ENCODE peak calls at places on chromosomes 4 and X, in six cellular contexts. O is hepatocyte, R is A673, T is breast epithelium, N is spleen, P is stomach. U is an unnamed sample. For H3K9me3, the result is how much of the 10 kb centered on the place peaks cover.

GRCh38 chrX:39688219-39688575 is 409.6 kb downstream of the BCOR start:
- DNase-seq in O (no peak), R (no peak), T (no peak), N (no peak), P (no peak), U (no peak)

GRCh38 chr4:60757986-60758385 is 442.1 kb upstream of the ADGRL3 start:
- DNase-seq in O (no peak), R (no peak), T (no peak), N (no peak), P (no peak), U (no peak)

GRCh38 chr4:153036931-153037330 is 100.8 kb downstream of the FHDC1 start:
- DNase-seq in O (no peak), R (no peak), T (no peak), N (no peak), P (no peak), U (no peak)

GRCh38 chrX:129472116-129472515 is 51.2 kb downstream of the SMARCA1 start:
- DNase-seq in O (no peak), R (peak), T (no peak), N (no peak), P (no peak), U (no peak)

GRCh38 chr4:113603926-113604325 is 157.6 kb downstream of the CAMK2D start:
- DNase-seq in O (no peak), R (no peak), T (no peak), N (no peak), P (no peak), U (no peak)

GRCh38 chrX:11416600-11416999 is 123.4 kb downstream of the AMELX start:
- DNase-seq in O (no peak), R (no peak), T (no peak), N (no peak), P (no peak), U (no peak)

GRCh38 chr4:168587326-168588125 is 90.7 kb downstream of the PALLD start:
- DNase-seq in O (peak), R (no peak), T (no peak), N (no peak), P (no peak), U (no peak)

GRCh38 chrX:134718329-134719317 is 60.4 kb upstream of the PLAC1 start:
- DNase-seq in O (peak), R (peak), T (no peak), N (no peak), P (peak), U (no peak)

GRCh38 chrX:31021537-31021936 is 50.3 kb downstream of the FTHL17 start:
- DNase-seq in O (no peak), R (peak), T (no peak), N (no peak), P (no peak), U (no peak)

GRCh38 chr4:23856630-23857029 is 33.2 kb downstream of the PPARGC1A start:
- DNase-seq in O (peak), R (no peak), T (no peak), N (no peak), P (peak), U (no peak)

GRCh38 chrX:120801426-120801825 is 74.2 kb downstream of the CT47B1 start:
- DNase-seq in O (no peak), R (no peak), T (no peak), N (no peak), P (no peak), U (no peak)

GRCh38 chr4:6271701-6272465 is 2.2 kb downstream of the WFS1 start:
- DNase-seq in O (no peak), R (no peak), T (peak), N (peak), P (peak), U (no peak)

GRCh38 chr4:141246243-141246642 is 25.5 kb downstream of the ZNF330 start:
- DNase-seq in O (no peak), R (no peak), T (no peak), N (no peak), P (no peak), U (no peak)

GRCh38 chr4:167234388-167234881 is at the start of gene SPOCK3:
- DNase-seq in O (peak), R (peak), T (peak), N (peak), P (peak), U (no peak)

GRCh38 chrX:70554081-70554480 is 109.4 kb downstream of the DLG3 start:
- DNase-seq in O (peak), R (peak), T (no peak), N (no peak), P (no peak), U (no peak)

GRCh38 chr4:159764343-159764952 is 661.6 kb downstream of the RAPGEF2 start:
- DNase-seq in O (peak), R (peak), T (no peak), N (no peak), P (no peak), U (no peak)

GRCh38 chrX:41481264-41482109 is 34.3 kb downstream of the NYX start:
- DNase-seq in O (no peak), R (peak), T (no peak), N (no peak), P (no peak), U (no peak)

GRCh38 chrX:106919932-106920452 is at the start of gene CLDN2:
- DNase-seq in O (no peak), R (no peak), T (no peak), N (no peak), P (no peak), U (no peak)

GRCh38 chr4:153798901-153799707 is 10.2 kb upstream of the SFRP2 start:
- DNase-seq in O (no peak), R (no peak), T (no peak), N (no peak), P (no peak), U (no peak)

GRCh38 chrX:15233416-15234015 is 36.4 kb downstream of the ASB9 start:
- DNase-seq in O (no peak), R (no peak), T (no peak), N (no peak), P (no peak), U (no peak)

GRCh38 chr4:76654796-76655195 is 219.8 kb downstream of the SHROOM3 start:
- DNase-seq in O (no peak), R (no peak), T (no peak), N (no peak), P (no peak), U (no peak)

GRCh38 chr4:74344031-74344430 is 20.9 kb upstream of the EREG start:
- DNase-seq in O (no peak), R (no peak), T (no peak), N (no peak), P (no peak), U (no peak)

GRCh38 chr4:168636506-168637176 is 139.8 kb downstream of the PALLD start:
- DNase-seq in O (no peak), R (peak), T (no peak), N (no peak), P (no peak), U (no peak)

GRCh38 chr4:81606796-81607550 is 135.3 kb upstream of the RASGEF1B start:
- DNase-seq in O (peak), R (no peak), T (no peak), N (no peak), P (no peak), U (no peak)

GRCh38 chr4:137124278-137124932 is 407.9 kb downstream of the PCDH18 start:
- DNase-seq in O (peak), R (peak), T (no peak), N (no peak), P (no peak), U (no peak)

GRCh38 chr4:6204871-6205583 is 4.7 kb upstream of the JAKMIP1 start:
- DNase-seq in O (no peak), R (no peak), T (peak), N (peak), P (peak), U (no peak)

GRCh38 chr4:2248821-2249261 is 6.9 kb upstream of the HAUS3 start:
- DNase-seq in O (peak), R (no peak), T (no peak), N (peak), P (no peak), U (peak)

GRCh38 chr4:8126523-8126922 is 32.1 kb downstream of the ABLIM2 start:
- DNase-seq in O (no peak), R (no peak), T (no peak), N (no peak), P (no peak), U (no peak)

GRCh38 chrX:100995469-100995868 is 26.0 kb downstream of the ARL13A start:
- DNase-seq in O (peak), R (peak), T (no peak), N (no peak), P (no peak), U (no peak)

GRCh38 chr4:76987153-76987562 is 37.6 kb downstream of the SEPTIN11 start:
- DNase-seq in O (peak), R (no peak), T (no peak), N (no peak), P (peak), U (no peak)

GRCh38 chr4:175998782-175999181 is 66.9 kb upstream of the WDR17 start:
- DNase-seq in O (no peak), R (peak), T (no peak), N (no peak), P (no peak), U (no peak)

GRCh38 chrX:47958943-47959342 is 44.8 kb downstream of the ZNF182 start:
- DNase-seq in O (peak), R (peak), T (no peak), N (no peak), P (no peak), U (no peak)

GRCh38 chrX:47956016-47956415 is 47.8 kb downstream of the ZNF182 start:
- DNase-seq in O (no peak), R (no peak), T (peak), N (no peak), P (no peak), U (no peak)

DNA sequence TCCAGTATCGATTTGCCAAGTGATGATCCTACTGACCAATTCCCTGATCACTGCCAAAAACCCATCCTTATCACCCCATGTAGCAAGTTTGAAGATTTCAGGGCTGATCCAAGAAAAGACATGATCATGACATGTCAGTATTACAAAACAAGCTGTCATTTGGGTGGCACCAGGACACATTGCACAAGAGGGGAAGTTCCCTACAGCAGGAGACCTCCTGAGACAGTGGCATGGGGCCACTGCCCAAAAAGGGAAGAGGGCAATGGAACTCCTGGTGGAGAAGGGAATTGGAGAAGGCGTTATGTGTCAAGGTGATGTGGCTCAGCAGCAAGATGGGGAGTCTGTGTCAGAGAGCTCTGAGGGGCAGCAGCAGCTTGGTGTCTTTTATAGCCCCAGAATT is 43.4 kb downstream of the ZNF182 start:
- DNase-seq in O (no peak), R (no peak), T (no peak), N (no peak), P (no peak), U (no peak)
- H3K9me3 ChIP-seq in O (under half), R (under half), T (under half), N (under half), P (under half), U (under half)

GRCh38 chrX:13467243-13467642 is 102.2 kb upstream of the EGFL6 start:
- DNase-seq in O (no peak), R (no peak), T (no peak), N (no peak), P (no peak), U (no peak)
- H3K9me3 ChIP-seq in O (under half), R (under half), T (under half), N (under half), P (under half), U (under half)

GRCh38 chr4:273312-274017 is 31.8 kb downstream of the ZNF732 start:
- DNase-seq in O (no peak), R (no peak), T (no peak), N (no peak), P (no peak), U (no peak)

GRCh38 chr4:271492-272103 is 33.7 kb downstream of the ZNF732 start:
- DNase-seq in O (no peak), R (no peak), T (no peak), N (no peak), P (no peak), U (no peak)
- H3K9me3 ChIP-seq in O (under half), R (half or more), T (half or more), N (half or more), P (half or more), U (under half)

GRCh38 chrX:123797543-123798447 is 62.1 kb upstream of the XIAP start:
- DNase-seq in O (no peak), R (no peak), T (no peak), N (peak), P (no peak), U (no peak)
- H3K9me3 ChIP-seq in O (under half), R (under half), T (under half), N (under half), P (under half), U (under half)

DNA sequence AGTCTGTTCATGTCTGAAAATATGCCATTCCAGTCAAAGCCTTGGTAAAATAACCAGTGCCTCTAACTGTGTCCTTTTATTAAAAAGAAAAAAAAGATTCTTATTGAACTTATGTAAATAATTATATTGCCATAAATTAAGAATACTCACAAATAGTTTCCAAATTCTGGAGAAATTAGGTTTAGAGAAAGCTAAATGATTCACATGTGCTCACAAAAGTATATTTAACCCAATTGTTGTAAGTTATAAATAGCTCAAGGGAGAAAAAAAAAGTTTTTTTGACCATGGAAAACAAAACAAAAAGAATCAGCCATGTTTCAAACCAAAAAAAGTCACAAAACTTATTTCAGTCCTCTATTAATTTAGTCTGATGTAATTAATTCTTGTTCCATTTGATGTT is 25.3 kb upstream of the HERC6 start:
- DNase-seq in O (no peak), R (no peak), T (no peak), N (no peak), P (no peak), U (no peak)
- H3K9me3 ChIP-seq in O (under half), R (under half), T (under half), N (under half), P (under half), U (under half)

DNA sequence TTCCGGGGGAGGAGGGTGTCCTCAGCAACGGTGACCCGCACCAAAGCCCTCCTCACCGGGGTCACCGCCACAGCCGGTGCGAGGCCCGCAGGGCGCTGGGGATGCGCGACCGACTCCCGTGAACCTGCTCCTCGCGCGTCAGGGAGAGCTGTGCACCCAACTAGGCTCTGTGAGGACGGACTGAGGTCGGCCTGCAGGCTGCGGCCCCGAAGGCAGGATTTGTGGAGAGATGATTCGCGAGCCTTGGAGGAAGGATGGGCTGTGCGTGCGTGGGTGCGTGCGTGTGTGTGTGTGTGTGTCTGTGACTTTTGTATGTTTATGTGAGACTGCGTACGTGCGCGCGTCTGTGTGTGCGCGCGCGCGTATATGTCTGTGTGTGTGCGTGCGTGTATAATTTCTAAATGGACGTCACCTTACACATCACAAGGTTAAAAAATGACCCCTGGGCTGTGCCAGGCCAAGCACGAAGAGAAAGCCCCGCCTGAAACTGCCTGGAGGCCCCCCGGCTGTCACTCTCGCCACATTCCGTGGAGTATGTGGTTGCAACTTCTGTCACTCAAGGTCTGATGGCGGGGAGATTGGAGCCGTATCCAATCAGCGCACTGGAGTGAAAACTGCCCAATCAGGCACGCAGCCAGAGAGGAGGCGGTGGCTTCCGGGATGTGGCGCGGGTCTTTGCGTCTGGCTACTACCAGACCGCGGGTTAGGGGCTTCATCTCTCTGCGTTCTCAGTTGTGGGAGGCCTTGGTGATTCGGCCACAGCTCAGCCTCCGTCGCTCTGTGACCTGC is at the start of gene ZNF141:
- DNase-seq in O (peak), R (peak), T (peak), N (peak), P (peak), U (peak)
- H3K9me3 ChIP-seq in O (under half), R (under half), T (under half), N (under half), P (under half), U (under half)

U was measured in T-helper 17 cell.